ENCODE peak calls at places on chromosome 22, in four cellular contexts. Q, K, H and E are unnamed samples.

GRCh38 chr22:42990131-42990838 is 24.7 kb downstream of the PACSIN2 start:
- DNase-seq in K (no peak), Q (no peak), H (no peak), E (no peak)

GRCh38 chr22:24146791-24147353 is 34.4 kb upstream of the SUSD2 start:
- DNase-seq in Q (no peak), H (no peak), K (no peak), E (no peak)

GRCh38 chr22:47107431-47107830 is 345.0 kb downstream of the TBC1D22A start:
- DNase-seq in K (no peak), Q (no peak), H (peak), E (no peak)

GRCh38 chr22:47119181-47119580 is 356.7 kb downstream of the TBC1D22A start:
- DNase-seq in K (no peak), Q (no peak), H (no peak), E (no peak)

GRCh38 chr22:50102946-50103345 is 13.1 kb downstream of the MOV10L1 start:
- DNase-seq in Q (peak), K (no peak), H (peak), E (no peak)

GRCh38 chr22:43234299-43234988 is 47.5 kb upstream of the TTLL12 start:
- DNase-seq in Q (no peak), H (no peak), K (no peak), E (no peak)

GRCh38 chr22:18968011-18968749 is 32.1 kb upstream of the PRODH start:
- DNase-seq in K (no peak), Q (no peak), H (no peak), E (no peak)

GRCh38 chr22:19943665-19944026 is 2.0 kb upstream of the TXNRD2 start:
- DNase-seq in Q (no peak), K (no peak), H (no peak), E (no peak)

GRCh38 chr22:22039286-22040074 is 56.9 kb upstream of the TOP3B start:
- DNase-seq in K (no peak), Q (no peak), H (no peak), E (no peak)

GRCh38 chr22:40684728-40685127 is 5.4 kb downstream of the MCHR1 start:
- DNase-seq in Q (no peak), H (no peak), K (no peak), E (no peak)

GRCh38 chr22:32024791-32025190 is 18.3 kb upstream of the SLC5A1 start:
- DNase-seq in Q (no peak), K (no peak), H (no peak), E (no peak)

GRCh38 chr22:40484906-40485660 is 114.7 kb downstream of the SGSM3 start:
- DNase-seq in Q (no peak), K (no peak), H (no peak), E (no peak)

GRCh38 chr22:22397292-22397870 is 111.2 kb downstream of the ZNF280B start:
- DNase-seq in K (no peak), H (peak), Q (peak), E (no peak)

GRCh38 chr22:42330170-42330569 is 59.7 kb upstream of the TCF20 start:
- DNase-seq in H (no peak), K (no peak), Q (no peak), E (no peak)

GRCh38 chr22:19527321-19527721 is 3.1 kb upstream of the CLDN5 start:
- DNase-seq in Q (no peak), H (no peak), K (no peak), E (no peak)

GRCh38 chr22:48941903-48942625 is 885.6 kb downstream of the BRD1 start:
- DNase-seq in K (peak), H (no peak), Q (no peak), E (no peak)

GRCh38 chr22:50008151-50009040 is 4.2 kb downstream of the IL17REL start:
- DNase-seq in Q (no peak), K (no peak), H (no peak), E (no peak)

GRCh38 chr22:29315286-29316195 is at the start of gene RASL10A:
- DNase-seq in Q (no peak), H (no peak), K (no peak), E (peak)

GRCh38 chr22:43100223-43100622 is 10.3 kb upstream of the BIK start:
- DNase-seq in H (no peak), Q (no peak), K (no peak), E (no peak)

GRCh38 chr22:20604776-20605221 is 97.4 kb downstream of the MED15 start:
- DNase-seq in Q (no peak), K (no peak), H (no peak), E (no peak)

GRCh38 chr22:23401111-23401909 is 178.8 kb downstream of the IGLL1 start:
- DNase-seq in H (no peak), K (no peak), Q (peak), E (no peak)

GRCh38 chr22:20433686-20434241 is 3.9 kb downstream of the SCARF2 start:
- DNase-seq in Q (no peak), K (no peak), H (no peak), E (no peak)

GRCh38 chr22:20495861-20496681 is 476 bp upstream of the KLHL22 start:
- DNase-seq in K (peak), H (peak), Q (peak), E (peak)

GRCh38 chr22:48275412-48275811 is 1513.0 kb downstream of the TBC1D22A start:
- DNase-seq in K (no peak), H (no peak), Q (no peak), E (no peak)

GRCh38 chr22:33600595-33600994 is 319.7 kb downstream of the LARGE1 start:
- DNase-seq in H (no peak), K (no peak), Q (no peak), E (no peak)

GRCh38 chr22:22386602-22387385 is 121.7 kb downstream of the ZNF280B start:
- DNase-seq in Q (no peak), H (no peak), K (no peak), E (no peak)

GRCh38 chr22:49969751-49970527 is 9.4 kb downstream of the PIM3 start:
- DNase-seq in Q (no peak), H (no peak), K (peak), E (no peak)

GRCh38 chr22:41482319-41482935 is 13.5 kb downstream of the ACO2 start:
- DNase-seq in H (no peak), Q (no peak), K (no peak), E (no peak)

GRCh38 chr22:20256562-20257473 is 11.3 kb downstream of the RTN4R start:
- DNase-seq in H (no peak), Q (no peak), K (no peak), E (no peak)

GRCh38 chr22:40107756-40108437 is 69.8 kb upstream of the TNRC6B start:
- DNase-seq in Q (no peak), H (no peak), K (peak), E (no peak)

GRCh38 chr22:28332410-28332809 is 347.2 kb downstream of the TTC28 start:
- DNase-seq in Q (no peak), H (no peak), K (no peak), E (no peak)

GRCh38 chr22:22167791-22168189 is 76.8 kb upstream of the VPREB1 start:
- DNase-seq in Q (no peak), H (no peak), K (no peak), E (no peak)

GRCh38 chr22:24894220-24894975 is 52.1 kb downstream of the LHFPL7 start:
- DNase-seq in Q (peak), K (peak), H (peak), E (no peak)

GRCh38 chr22:19815823-19816290 is 38.8 kb downstream of the GNB1L start:
- DNase-seq in K (peak), H (no peak), Q (no peak), E (no peak)

GRCh38 chr22:26642465-26643367 is 14.7 kb upstream of the MIAT start:
- DNase-seq in Q (no peak), H (no peak), K (peak), E (no peak)

DNA sequence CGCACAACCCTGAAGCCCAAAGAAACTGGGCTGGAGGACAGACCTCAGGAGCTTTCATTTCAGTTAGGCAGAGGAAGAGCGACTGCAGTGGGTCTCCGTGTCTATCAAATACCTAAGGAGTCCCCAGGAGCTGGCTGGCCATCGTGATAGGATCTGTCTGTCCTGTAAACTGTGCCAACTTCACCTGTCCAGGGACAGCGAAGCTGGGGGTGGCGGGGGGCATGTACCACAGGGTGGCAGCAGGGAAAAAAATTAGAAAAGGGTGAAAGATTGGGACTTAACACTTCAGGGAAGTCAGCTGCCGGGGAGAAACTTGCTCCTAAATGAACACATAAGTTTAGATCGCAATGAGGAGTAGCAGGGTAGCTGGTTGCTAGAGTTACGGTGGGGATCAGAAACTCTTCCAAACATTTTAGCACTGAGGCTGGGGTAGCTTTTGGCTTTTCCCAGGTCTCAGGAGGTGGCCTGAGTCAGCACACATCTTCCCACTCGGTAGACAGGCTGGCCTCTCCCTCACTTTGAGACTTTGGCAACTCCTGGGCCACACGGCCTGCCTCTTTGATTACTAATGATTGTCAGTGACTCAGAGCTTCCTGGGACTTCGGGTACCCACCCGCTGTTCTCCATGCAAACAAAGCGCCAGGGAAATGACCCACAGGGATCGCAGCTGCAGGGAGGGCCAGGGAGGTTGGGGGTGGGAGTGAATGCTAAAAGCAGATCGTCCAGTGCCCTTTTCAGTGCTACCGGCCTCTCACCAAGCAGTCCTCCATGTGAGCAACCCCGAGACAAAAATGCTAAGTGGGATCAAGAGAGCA is 2.9 kb upstream of the MTFP1 start:
- DNase-seq in H (peak), Q (peak), K (peak), E (no peak)
- TF ChIP-seq POLR2AphosphoS5 in H (peak), Q (no peak), K (peak), E (no peak)

GRCh38 chr22:35539910-35540599 is 576 bp upstream of the RASD2 start:
- DNase-seq in H (no peak), K (peak), Q (no peak), E (peak)
- TF ChIP-seq POLR2A in H (peak), K (no peak), Q (no peak), E (no peak)

GRCh38 chr22:35785181-35785923 is 67.7 kb downstream of the APOL5 start:
- DNase-seq in H (no peak), Q (no peak), K (no peak), E (no peak)
- TF ChIP-seq POLR2AphosphoS5 in H (no peak), Q (no peak), K (no peak), E (no peak)

GRCh38 chr22:38681784-38682335 is at the start of gene TOMM22:
- DNase-seq in H (peak), Q (peak), K (peak), E (peak)
- TF ChIP-seq POLR2A in H (peak), Q (peak), K (no peak), E (peak)

DNA sequence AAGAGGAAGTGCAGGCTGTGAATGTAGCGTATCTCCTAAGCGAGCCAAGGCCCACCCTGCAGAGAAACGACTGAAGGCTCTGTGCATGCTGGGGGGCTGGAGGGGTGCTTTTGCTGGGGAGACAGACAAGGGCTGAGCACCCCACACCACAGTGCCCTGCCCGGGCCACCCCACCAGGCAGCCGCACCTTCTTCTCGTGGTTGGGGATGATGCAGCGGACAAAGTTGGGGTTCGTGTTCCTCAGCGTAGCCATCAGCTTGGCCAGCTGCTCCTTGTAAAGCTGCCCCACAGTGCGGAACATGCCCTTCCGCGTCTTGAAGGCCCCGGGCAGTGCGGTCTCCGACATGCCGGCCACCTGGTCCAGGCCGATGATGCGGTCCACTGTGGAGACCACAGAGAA is 53.3 kb downstream of the APOL1 start:
- DNase-seq in K (no peak), H (no peak), Q (no peak), E (no peak)
- TF ChIP-seq POLR2AphosphoS5 in K (no peak), H (no peak), Q (no peak), E (no peak)

GRCh38 chr22:30356392-30357230 is at the start of the genes CCDC157 and SF3A1:
- DNase-seq in H (peak), K (peak), Q (peak), E (peak)
- TF ChIP-seq POLR2A in H (no peak), K (peak), Q (peak), E (peak)

GRCh38 chr22:45550891-45551290 is 48.2 kb downstream of the FBLN1 start:
- DNase-seq in H (no peak), Q (no peak), K (no peak), E (no peak)

GRCh38 chr22:45549739-45550138 is 47.1 kb downstream of the FBLN1 start:
- DNase-seq in K (no peak), H (no peak), Q (no peak), E (no peak)

GRCh38 chr22:45550416-45550815 is 47.7 kb downstream of the FBLN1 start:
- DNase-seq in H (no peak), Q (no peak), K (no peak), E (no peak)

GRCh38 chr22:45548441-45548840 is 45.8 kb downstream of the FBLN1 start:
- DNase-seq in K (no peak), Q (no peak), H (no peak), E (no peak)

DNA sequence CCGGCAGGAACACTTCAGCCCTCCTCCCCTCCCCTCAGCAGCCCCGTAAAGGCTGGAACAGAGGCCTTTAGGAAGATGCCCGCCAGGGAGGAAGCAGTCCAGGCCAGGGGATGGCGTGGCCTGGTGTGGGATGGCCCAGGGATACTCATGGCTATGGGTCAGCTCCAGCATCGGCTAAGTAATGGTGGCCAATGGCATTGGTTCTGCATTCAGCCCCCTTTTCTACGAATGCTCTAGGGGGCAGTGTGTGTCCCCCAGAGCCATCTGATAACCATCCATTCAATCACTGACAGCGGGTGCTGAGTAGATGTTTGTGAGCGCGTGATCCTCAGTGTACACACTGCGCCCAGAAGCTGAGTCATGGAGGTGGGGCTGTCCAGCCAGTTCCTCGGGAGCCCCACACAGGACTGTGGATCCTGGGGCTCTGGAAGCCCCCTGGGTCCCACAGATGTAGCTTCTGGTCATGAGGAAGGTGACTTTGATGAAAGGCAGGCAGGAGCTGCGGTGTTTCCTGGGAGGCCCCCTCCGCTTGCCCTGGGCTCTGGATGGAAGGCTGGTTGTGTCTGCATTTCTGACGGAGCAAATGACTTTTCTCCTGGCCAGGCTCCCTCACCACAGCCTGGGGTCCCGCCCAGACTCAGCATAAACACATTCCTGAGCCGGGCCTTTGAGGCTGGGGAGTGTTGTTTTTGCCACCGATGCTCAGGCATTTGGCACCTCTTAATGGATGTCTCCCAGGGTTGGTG is 46.5 kb downstream of the FBLN1 start:
- DNase-seq in K (peak), H (peak), Q (peak), E (no peak)
- TF ChIP-seq POLR2AphosphoS5 in K (peak), H (no peak), Q (peak), E (no peak)

DNA sequence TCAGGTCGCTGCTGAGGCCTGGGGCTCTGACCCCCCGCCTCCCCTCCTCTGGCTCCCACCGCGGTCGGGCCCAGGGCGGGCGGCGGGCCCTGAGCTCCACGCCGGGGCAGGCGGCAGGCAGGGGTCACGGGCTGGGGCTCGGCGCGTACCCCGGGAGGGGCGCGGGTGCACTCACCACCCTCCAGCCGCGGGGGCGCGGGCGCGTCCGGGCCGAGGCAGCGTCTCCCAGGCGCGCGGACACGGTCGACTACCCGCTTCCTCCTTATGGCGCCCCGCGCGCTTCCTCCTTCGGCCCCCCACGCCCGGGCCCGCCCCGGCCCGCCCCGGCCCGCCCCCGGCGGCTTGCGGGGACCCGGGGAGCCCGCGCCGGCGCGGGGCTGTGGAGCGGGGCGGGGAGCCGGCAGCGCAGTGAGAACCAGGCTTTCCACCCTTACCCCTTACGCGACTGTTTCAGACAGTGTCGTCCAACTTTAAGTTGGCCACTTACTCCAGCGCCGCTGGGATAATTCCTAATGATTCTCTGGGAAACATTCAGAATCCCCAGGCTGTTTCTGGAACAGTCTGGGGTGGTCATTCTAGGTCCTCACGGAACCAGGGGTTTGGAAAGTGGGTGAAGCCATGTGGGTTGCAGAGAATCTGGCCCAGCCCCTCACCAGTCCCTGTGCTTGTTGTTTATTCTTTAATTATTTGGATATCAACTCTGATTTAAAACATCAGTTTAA is at the start of gene BID:
- DNase-seq in Q (no peak), K (peak), H (no peak), E (peak)
- TF ChIP-seq POLR2A in Q (no peak), K (no peak), H (peak), E (peak)

GRCh38 chr22:45008853-45009751 is 703 bp downstream of the PHF21B start:
- DNase-seq in Q (no peak), H (no peak), K (no peak), E (no peak)
- TF ChIP-seq POLR2AphosphoS5 in Q (no peak), H (no peak), K (no peak), E (no peak)

GRCh38 chr22:38656256-38657148 is at the start of the genes CBY1 and FAM227A:
- DNase-seq in H (peak), Q (peak), K (peak), E (peak)
- TF ChIP-seq POLR2A in H (no peak), Q (peak), K (no peak), E (peak)